ENCODE peak calls at places on chromosomes 1 and 21, in ten cellular contexts. O, Y, H, P, T, L, A, B, I and E are unnamed samples.

GRCh38 chr1:181134543-181135461 is 46.3 kb downstream of the IER5 start:
- DNase-seq in O (no peak), Y (no peak), H (peak), P (no peak), T (peak), L (no peak), A (peak), B (peak), I (peak), E (peak)

GRCh38 chr1:58852731-58853485 is 69.1 kb upstream of the JUN start:
- DNase-seq in O (no peak), Y (no peak), H (no peak), P (peak), T (no peak), L (peak), A (no peak), B (no peak), I (no peak), E (no peak)

GRCh38 chr1:24133819-24134218 is 9.1 kb downstream of the IL22RA1 start:
- DNase-seq in O (no peak), Y (no peak), H (no peak), P (no peak), T (no peak), L (no peak), A (no peak), B (no peak), I (no peak), E (no peak)

GRCh38 chr1:162389021-162389818 is 7.7 kb downstream of the C1orf226 start:
- DNase-seq in O (no peak), Y (no peak), H (peak), P (no peak), T (peak), L (peak), A (peak), B (no peak), I (no peak), E (peak)

GRCh38 chr1:26058052-26058595 is 9.3 kb downstream of the TRIM63 start:
- DNase-seq in O (no peak), Y (no peak), H (no peak), P (no peak), T (no peak), L (no peak), A (no peak), B (no peak), I (no peak), E (no peak)

GRCh38 chr1:169160845-169161511 is 54.5 kb downstream of the ATP1B1 start:
- DNase-seq in O (no peak), Y (no peak), H (no peak), P (no peak), T (no peak), L (no peak), A (no peak), B (no peak), I (no peak), E (peak)

GRCh38 chr1:234638832-234639799 is 29.1 kb upstream of the IRF2BP2 start:
- DNase-seq in O (no peak), Y (no peak), H (no peak), P (no peak), T (no peak), L (no peak), A (no peak), B (no peak), I (no peak), E (no peak)

GRCh38 chr1:91026777-91027176 is 4.9 kb upstream of the ZNF644 start:
- DNase-seq in O (no peak), Y (no peak), H (no peak), P (no peak), T (peak), L (no peak), A (no peak), B (no peak), I (no peak), E (peak)

GRCh38 chr1:221781102-221781744 is 39.3 kb upstream of the DUSP10 start:
- DNase-seq in O (no peak), Y (no peak), H (no peak), P (no peak), T (no peak), L (no peak), A (no peak), B (peak), I (no peak), E (no peak)

GRCh38 chr1:194723067-194723466 is 1536.7 kb upstream of the B3GALT2 start:
- DNase-seq in O (no peak), Y (no peak), H (no peak), P (no peak), T (no peak), L (no peak), A (peak), B (no peak), I (no peak), E (peak)

GRCh38 chr1:84960371-84960770 is 36.5 kb downstream of the MCOLN2 start:
- DNase-seq in O (no peak), Y (no peak), H (no peak), P (no peak), T (no peak), L (no peak), A (peak), B (no peak), I (no peak), E (peak)

GRCh38 chr1:10549919-10550656 is 75.3 kb downstream of the PEX14 start:
- DNase-seq in O (no peak), Y (no peak), H (no peak), P (no peak), T (no peak), L (no peak), A (no peak), B (no peak), I (no peak), E (peak)

GRCh38 chr1:19772053-19772452 is 27.7 kb downstream of the TMCO4 start:
- DNase-seq in O (no peak), Y (no peak), H (no peak), P (no peak), T (no peak), L (peak), A (no peak), B (no peak), I (no peak), E (no peak)

GRCh38 chr1:196407358-196408041 is 200.7 kb downstream of the KCNT2 start:
- DNase-seq in O (no peak), Y (no peak), H (no peak), P (no peak), T (no peak), L (no peak), A (peak), B (no peak), I (no peak), E (peak)

GRCh38 chr1:1344672-1345361 is 4.4 kb downstream of the DVL1 start:
- DNase-seq in O (no peak), Y (no peak), H (no peak), P (no peak), T (no peak), L (peak), A (peak), B (no peak), I (no peak), E (peak)

GRCh38 chr21:14657241-14658008 is 111.3 kb upstream of the SAMSN1 start:
- DNase-seq in O (no peak), Y (no peak), H (no peak), P (no peak), T (no peak), L (no peak), A (no peak), B (no peak), I (no peak), E (no peak)